ENCODE peak calls at places on chromosomes 3 and 15, in five cellular contexts. K, Q, C, T and D are unnamed samples. For H3K4me1, the result is how much of the 10 kb centered on the place peaks cover.

GRCh38 chr3:51968883-51969674 is 1.8 kb upstream of the PCBP4 start:
- DNase-seq in C (no peak), Q (no peak), K (no peak), T (peak), D (no peak)

GRCh38 chr3:169764164-169764452 is 752 bp downstream of the TERC start:
- DNase-seq in K (no peak), T (no peak), Q (no peak), C (no peak), D (no peak)

GRCh38 chr3:4350789-4351163 is 47.6 kb downstream of the SETMAR start:
- DNase-seq in C (peak), T (peak), Q (peak), K (peak), D (peak)

GRCh38 chr3:184717608-184717995 is 5.7 kb upstream of the MAGEF1 start:
- DNase-seq in Q (no peak), K (no peak), C (no peak), T (peak), D (peak)

GRCh38 chr3:73520931-73521461 is 103.7 kb downstream of the PDZRN3 start:
- DNase-seq in K (no peak), Q (no peak), T (no peak), C (no peak), D (no peak)

GRCh38 chr3:139941580-139941979 is 6.6 kb downstream of the CLSTN2 start:
- DNase-seq in K (no peak), C (no peak), Q (no peak), T (no peak), D (no peak)

GRCh38 chr3:30538787-30539186 is 67.6 kb upstream of the TGFBR2 start:
- DNase-seq in C (peak), Q (no peak), T (no peak), K (no peak), D (no peak)

GRCh38 chr15:43508421-43508820 is 9.0 kb upstream of the MAP1A start:
- DNase-seq in C (no peak), Q (no peak), T (no peak), K (no peak), D (no peak)

GRCh38 chr15:80582816-80583423 is 112.2 kb upstream of the ABHD17C start:
- DNase-seq in T (no peak), Q (no peak), C (no peak), K (no peak), D (no peak)

GRCh38 chr3:49004352-49005297 is 2.6 kb upstream of the WDR6 start:
- DNase-seq in K (no peak), Q (no peak), T (no peak), C (no peak), D (no peak)

GRCh38 chr3:73600293-73600938 is 24.3 kb downstream of the PDZRN3 start:
- DNase-seq in K (no peak), T (peak), Q (no peak), C (no peak), D (no peak)

GRCh38 chr15:32743411-32744145 is 25.8 kb downstream of the GREM1 start:
- DNase-seq in K (no peak), C (no peak), T (no peak), Q (no peak), D (no peak)

GRCh38 chr3:117010316-117010715 is 300.7 kb downstream of the TUSC7 start:
- DNase-seq in T (no peak), Q (no peak), C (no peak), K (no peak), D (no peak)

GRCh38 chr3:139541156-139541897 is 1.8 kb upstream of the RBP1 start:
- DNase-seq in Q (no peak), C (no peak), K (no peak), T (no peak), D (no peak)

GRCh38 chr15:25060996-25061620 is 106.3 kb downstream of the SNRPN start:
- DNase-seq in Q (no peak), T (no peak), C (no peak), K (no peak), D (peak)

GRCh38 chr3:153246805-153247204 is 84.8 kb downstream of the RAP2B start:
- DNase-seq in Q (no peak), T (no peak), K (no peak), C (no peak), D (no peak)

GRCh38 chr15:48855501-48856440 is 22.2 kb upstream of the EID1 start:
- DNase-seq in C (peak), Q (no peak), K (peak), T (peak), D (no peak)

GRCh38 chr3:27976933-27977332 is 254.8 kb upstream of the EOMES start:
- DNase-seq in K (no peak), Q (no peak), T (no peak), C (no peak), D (no peak)

GRCh38 chr3:109702252-109702651 is 364.9 kb upstream of the DPPA4 start:
- DNase-seq in T (no peak), Q (no peak), K (no peak), C (no peak), D (no peak)

GRCh38 chr3:101042996-101043686 is 49.9 kb upstream of the ABI3BP start:
- DNase-seq in K (no peak), T (no peak), C (no peak), Q (no peak), D (peak)

GRCh38 chr15:49215768-49216739 is 46.0 kb downstream of the GALK2 start:
- DNase-seq in C (peak), T (peak), K (peak), Q (no peak), D (no peak)

GRCh38 chr15:95869920-95870319 is 460.6 kb upstream of the NR2F2 start:
- DNase-seq in C (no peak), K (no peak), Q (no peak), T (no peak), D (no peak)

GRCh38 chr3:112778298-112779008 is 68.2 kb downstream of the CD200R1L start:
- DNase-seq in T (no peak), C (no peak), K (no peak), Q (no peak), D (no peak)

GRCh38 chr15:81014446-81015093 is 13.8 kb downstream of the TLNRD1 start:
- DNase-seq in K (no peak), C (no peak), T (no peak), Q (no peak), D (no peak)

GRCh38 chr3:69500604-69501003 is 114.7 kb upstream of the FRMD4B start:
- DNase-seq in K (peak), Q (no peak), C (no peak), T (no peak), D (no peak)

GRCh38 chr15:33152502-33153109 is 41.9 kb downstream of the FMN1 start:
- DNase-seq in K (no peak), C (no peak), Q (no peak), T (no peak), D (no peak)

GRCh38 chr3:135997554-135998320 is 32.2 kb downstream of the PPP2R3A start:
- DNase-seq in K (no peak), C (no peak), Q (no peak), T (peak), D (no peak)

GRCh38 chr15:56040081-56041035 is 46.9 kb upstream of the NEDD4 start:
- DNase-seq in Q (peak), K (peak), T (peak), C (peak), D (peak)

GRCh38 chr15:67407709-67408257 is 113.1 kb upstream of the C15orf61 start:
- DNase-seq in Q (no peak), C (no peak), K (no peak), T (no peak), D (no peak)

GRCh38 chr15:41772720-41773331 is 1.5 kb upstream of the MAPKBP1 start:
- DNase-seq in Q (no peak), K (peak), T (peak), C (peak), D (peak)

GRCh38 chr3:133413166-133414020 is 13.5 kb downstream of the BFSP2 start:
- DNase-seq in K (no peak), T (peak), Q (no peak), C (no peak), D (peak)

GRCh38 chr15:84911879-84912660 is 27.6 kb downstream of the SLC28A1 start:
- DNase-seq in Q (no peak), T (no peak), C (peak), K (peak), D (peak)

GRCh38 chr3:73332558-73332957 is 271.1 kb downstream of the EBLN2 start:
- DNase-seq in K (no peak), T (no peak), Q (no peak), C (no peak), D (no peak)

GRCh38 chr15:52252781-52253180 is 42.8 kb downstream of the MYO5C start:
- DNase-seq in Q (no peak), C (peak), T (no peak), K (no peak), D (peak)

GRCh38 chr15:89003865-89004725 is 84.2 kb upstream of the ABHD2 start:
- DNase-seq in T (peak), K (peak), Q (no peak), C (no peak), D (peak)

GRCh38 chr15:31304736-31305365 is 21.8 kb upstream of the KLF13 start:
- DNase-seq in K (no peak), C (no peak), T (no peak), Q (no peak), D (no peak)

GRCh38 chr15:98408231-98408630 is 240.1 kb upstream of the IGF1R start:
- DNase-seq in K (no peak), Q (no peak), T (no peak), C (no peak), D (no peak)

DNA sequence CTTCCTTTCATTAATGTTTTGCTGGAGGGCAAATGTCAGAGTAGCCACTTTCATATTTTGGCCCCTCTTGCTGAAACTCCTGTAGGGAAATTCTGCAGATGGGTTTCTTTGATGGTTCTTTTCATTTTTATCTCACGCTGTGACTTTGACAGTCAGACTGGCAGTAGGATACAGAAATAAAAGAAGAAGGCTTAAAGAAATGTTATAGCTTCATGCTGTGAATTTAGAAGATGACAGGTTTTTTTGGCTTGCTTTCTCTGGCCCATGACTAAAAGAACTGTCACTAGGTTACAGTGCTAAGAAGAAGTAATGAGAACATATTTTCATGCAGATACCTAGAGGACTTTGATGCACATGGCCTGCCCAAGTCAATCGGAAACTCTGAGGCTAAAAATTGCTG is 334.5 kb downstream of the EPHA6 start:
- DNase-seq in K (no peak), C (no peak), T (no peak), Q (no peak), D (no peak)
- H3K27ac ChIP-seq in K (no peak), C (no peak), T (no peak), Q (no peak), D (no peak)

GRCh38 chr15:64845183-64845611 is 3.5 kb downstream of the PLEKHO2 start:
- DNase-seq in K (peak), Q (no peak), T (peak), C (no peak), D (no peak)

GRCh38 chr15:64847448-64847847 is 5.7 kb downstream of the PLEKHO2 start:
- DNase-seq in Q (no peak), K (no peak), C (no peak), T (no peak), D (no peak)

GRCh38 chr15:64847016-64847415 is 5.3 kb downstream of the PLEKHO2 start:
- DNase-seq in K (no peak), T (peak), Q (no peak), C (no peak), D (no peak)

GRCh38 chr15:64845826-64846225 is 4.1 kb downstream of the PLEKHO2 start:
- DNase-seq in K (no peak), T (no peak), Q (no peak), C (no peak), D (no peak)

DNA sequence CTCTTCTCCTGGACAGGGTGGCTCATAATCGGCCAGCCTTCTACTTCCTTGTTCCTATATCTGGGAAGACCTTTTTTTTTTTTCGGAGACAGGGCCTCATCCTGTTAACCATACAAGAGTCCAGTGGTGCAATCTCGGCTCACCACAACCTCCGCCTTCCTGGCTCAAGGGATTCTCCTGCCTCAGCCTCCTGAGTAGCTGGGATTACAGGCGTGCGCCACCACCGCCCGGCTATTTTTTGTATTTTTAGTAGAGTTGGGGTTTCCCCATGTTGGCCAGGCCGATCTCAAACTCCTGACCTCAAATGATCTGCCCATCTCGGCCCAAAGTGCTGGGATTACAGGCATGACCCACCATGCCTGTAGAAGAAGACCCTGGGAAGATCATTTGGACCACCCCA is 4.5 kb downstream of the PLEKHO2 start:
- DNase-seq in T (no peak), K (no peak), C (no peak), Q (no peak), D (no peak)
- H3K4me1 ChIP-seq in T (under half), K (half or more), C (under half), Q (half or more), D (half or more)

DNA sequence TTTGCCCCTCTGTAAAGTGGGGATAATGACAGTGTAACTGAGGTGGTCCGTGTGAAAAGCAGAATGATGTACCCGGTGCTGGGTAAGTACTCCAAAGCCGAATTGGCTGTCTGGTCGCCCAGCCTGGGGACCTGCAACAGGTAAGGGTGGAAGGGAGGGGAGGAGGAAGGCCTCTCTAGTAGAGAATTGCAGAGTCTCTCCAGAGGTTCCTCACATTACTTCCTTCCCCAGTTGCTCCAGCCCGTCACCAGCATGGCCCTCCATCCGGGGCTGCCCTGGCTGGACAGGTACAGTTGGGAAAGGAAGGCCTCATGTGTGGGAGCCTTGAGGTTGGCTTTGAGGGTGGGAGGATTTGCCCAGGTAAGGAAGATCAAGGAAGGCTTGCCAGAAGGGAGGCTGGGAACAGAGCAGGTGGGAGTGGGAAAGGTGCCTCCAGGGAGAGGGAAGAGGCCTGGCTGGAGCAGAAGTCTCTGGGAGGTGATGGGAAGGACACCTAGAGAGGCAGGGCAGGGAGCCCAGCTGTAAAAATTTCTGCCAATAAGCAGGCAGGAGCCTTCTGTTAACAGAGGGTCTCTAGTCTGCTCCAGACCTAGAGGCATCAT is 1.7 kb upstream of the PSTPIP1 start:
- DNase-seq in K (no peak), T (no peak), Q (no peak), C (no peak), D (no peak)
- H3K27ac ChIP-seq in K (peak), T (no peak), Q (no peak), C (no peak), D (no peak)

GRCh38 chr3:124625084-124625483 is 105.2 kb upstream of the UMPS start:
- DNase-seq in T (no peak), K (no peak), C (no peak), Q (no peak), D (no peak)
- H3K4me1 ChIP-seq in T (under half), K (under half), C (under half), Q (under half), D (under half)

DNA sequence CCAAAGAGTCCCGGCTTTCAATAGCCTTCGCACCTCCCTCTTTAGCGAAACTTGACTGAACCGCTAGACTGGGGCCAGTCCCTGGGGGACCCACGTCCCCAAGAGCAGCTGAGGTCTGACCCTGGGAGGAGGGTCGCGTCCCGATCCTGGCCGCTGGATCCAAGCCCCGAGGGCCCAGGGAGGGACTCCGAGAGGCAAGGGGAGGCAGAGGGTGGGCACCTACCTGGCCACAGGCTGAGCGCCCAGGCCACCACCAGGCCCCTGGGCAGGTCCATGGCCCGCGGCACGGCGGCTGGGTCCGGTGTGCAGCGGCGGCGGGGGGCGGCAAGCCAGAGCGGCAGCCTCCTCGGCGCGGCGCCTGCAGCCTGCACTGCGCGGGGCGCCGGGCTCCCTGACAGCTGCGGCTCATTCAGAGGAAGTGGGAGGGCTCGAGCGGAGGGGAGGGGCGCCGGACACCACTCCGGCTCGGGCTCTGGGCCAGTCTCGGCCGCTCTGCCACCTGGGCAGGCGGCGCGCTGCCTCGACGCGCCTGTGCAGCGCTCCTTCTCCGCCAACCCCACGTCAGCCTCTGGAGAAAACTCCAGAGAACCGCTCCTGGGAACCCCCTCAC is at the start of gene ITGA11:
- DNase-seq in Q (no peak), T (peak), K (peak), C (no peak), D (peak)
- H3K27ac ChIP-seq in Q (peak), T (no peak), K (peak), C (no peak), D (no peak)

GRCh38 chr3:123602325-123602724 is 17.5 kb upstream of the HACD2 start:
- DNase-seq in K (no peak), Q (no peak), T (no peak), C (peak), D (peak)
- H3K4me1 ChIP-seq in K (under half), Q (under half), T (under half), C (half or more), D (under half)

DNA sequence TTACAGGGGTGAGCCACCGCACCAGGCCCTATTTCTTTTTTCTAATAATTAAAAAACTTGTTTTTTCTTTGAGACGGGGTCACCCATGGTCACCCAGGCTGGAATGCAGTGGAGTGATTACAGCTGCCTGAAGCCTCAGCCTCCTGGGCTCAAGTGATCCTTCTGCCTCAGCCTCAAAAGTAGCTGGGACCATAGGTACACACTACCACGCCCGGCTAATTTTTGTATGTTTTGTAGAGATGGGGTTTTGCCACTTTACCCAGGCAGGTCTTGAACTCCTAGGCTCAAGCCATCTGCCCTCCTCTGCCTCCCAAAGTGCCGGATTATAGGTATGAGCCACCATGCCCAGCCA is 858 bp upstream of the TKT start:
- DNase-seq in K (no peak), C (no peak), T (no peak), Q (no peak), D (no peak)
- H3K27ac ChIP-seq in K (no peak), C (no peak), T (no peak), Q (no peak), D (no peak)

GRCh38 chr15:73956276-73957086 is 30.2 kb downstream of the LOXL1 start:
- DNase-seq in C (peak), Q (no peak), K (no peak), T (no peak), D (peak)
- H3K4me1 ChIP-seq in C (under half), Q (under half), K (under half), T (under half), D (half or more)

GRCh38 chr3:171646357-171647133 is 163.7 kb downstream of the PLD1 start:
- DNase-seq in T (peak), C (peak), K (peak), Q (no peak), D (peak)

GRCh38 chr3:171644681-171645080 is 165.6 kb downstream of the PLD1 start:
- DNase-seq in C (no peak), T (no peak), Q (no peak), K (no peak), D (no peak)

GRCh38 chr3:171649282-171649681 is 161.0 kb downstream of the PLD1 start:
- DNase-seq in Q (no peak), K (no peak), C (no peak), T (no peak), D (no peak)

GRCh38 chr3:171650193-171650592 is 160.1 kb downstream of the PLD1 start:
- DNase-seq in T (no peak), K (no peak), C (no peak), Q (no peak), D (no peak)

GRCh38 chr3:171648079-171648478 is 162.2 kb downstream of the PLD1 start:
- DNase-seq in C (no peak), Q (no peak), K (no peak), T (no peak), D (no peak)
- H3K27ac ChIP-seq in C (no peak), Q (no peak), K (no peak), T (no peak), D (no peak)